ENCODE peak calls at places on chromosomes 2 and 18, in four cellular contexts. J is NCI-H774, Y is frontal cortex, P is left ventricle myocardium superior. B is an unnamed sample.

GRCh38 chr2:96951125-96951654 is 35.2 kb downstream of the FAM178B start:
- DNase-seq in J (peak; percentile 65), Y (peak; percentile 59), P (peak; percentile 85), B (no peak)

GRCh38 chr18:12769136-12769535 is 66.3 kb downstream of the PSMG2 start:
- DNase-seq in J (no peak), Y (no peak), P (no peak), B (no peak)

GRCh38 chr2:121480826-121481225 is 49.9 kb upstream of the RNU4ATAC start:
- DNase-seq in J (no peak), Y (no peak), P (no peak), B (no peak)

GRCh38 chr18:59899298-59900221 is at the start of gene PMAIP1:
- DNase-seq in J (peak; percentile 88), Y (peak; percentile 74), P (peak; percentile 85), B (peak; percentile 31)

GRCh38 chr2:20282916-20283592 is 58.1 kb upstream of the SDC1 start:
- DNase-seq in J (peak; percentile 12), Y (no peak), P (peak; percentile 82), B (no peak)

GRCh38 chr2:100197643-100198153 is 55.3 kb upstream of the AFF3 start:
- DNase-seq in J (no peak), Y (no peak), P (peak; percentile 81), B (no peak)

GRCh38 chr18:79630266-79631095 is 49.1 kb upstream of the CTDP1 start:
- DNase-seq in J (peak; percentile 30), Y (no peak), P (no peak), B (no peak)

GRCh38 chr2:28407976-28408690 is 15.5 kb downstream of the FOSL2 start:
- DNase-seq in J (no peak), Y (no peak), P (no peak), B (no peak)

GRCh38 chr2:164677733-164678132 is 56.5 kb upstream of the GRB14 start:
- DNase-seq in J (no peak), Y (no peak), P (no peak), B (no peak)

GRCh38 chr18:23270999-23271680 is 135.9 kb downstream of the CABLES1 start:
- DNase-seq in J (no peak), Y (no peak), P (no peak), B (no peak)

GRCh38 chr2:5520352-5520996 is 171.7 kb upstream of the SOX11 start:
- DNase-seq in J (no peak), Y (no peak), P (peak; percentile 54), B (no peak)

GRCh38 chr2:26685943-26686839 is 6.3 kb upstream of the KCNK3 start:
- DNase-seq in J (peak; percentile 83), Y (no peak), P (no peak), B (no peak)

GRCh38 chr2:185738679-185739472 is at the start of gene FSIP2:
- DNase-seq in J (no peak), Y (no peak), P (peak; percentile 67), B (no peak)